ENCODE peak calls at places on chromosomes 2 and 18, in seven cellular contexts. One of them, this sample, is unnamed.

GRCh38 chr2:178827111-178827510 is 19.9 kb upstream of the TTN start:
- DNase-seq in cardiac fibroblast: no peak
- DNase-seq in NCI-H1417 treated with DMSO at 0.1 percent for 48 hours: no peak
- DNase-seq in endothelial cell: no peak
- DNase-seq in IMR-90: no peak
- DNase-seq in A172: no peak
- DNase-seq in A673: no peak
- DNase-seq in this sample: no peak

GRCh38 chr2:74239346-74239745 is 40.9 kb downstream of the MTHFD2 start:
- DNase-seq in cardiac fibroblast: no peak
- DNase-seq in NCI-H1417 treated with DMSO at 0.1 percent for 48 hours: no peak
- DNase-seq in endothelial cell: no peak
- DNase-seq in IMR-90: no peak
- DNase-seq in A172: no peak
- DNase-seq in A673: no peak
- DNase-seq in this sample: no peak

GRCh38 chr2:30481323-30481800 is 34.3 kb downstream of the LCLAT1 start:
- DNase-seq in cardiac fibroblast: no peak
- DNase-seq in NCI-H1417 treated with DMSO at 0.1 percent for 48 hours: no peak
- DNase-seq in endothelial cell: no peak
- DNase-seq in IMR-90: no peak
- DNase-seq in A172: no peak
- DNase-seq in A673: no peak
- DNase-seq in this sample: no peak

GRCh38 chr2:20766798-20767644 is 55.9 kb downstream of the LDAH start:
- DNase-seq in cardiac fibroblast: no peak
- DNase-seq in NCI-H1417 treated with DMSO at 0.1 percent for 48 hours: no peak
- DNase-seq in endothelial cell: no peak
- DNase-seq in IMR-90: no peak
- DNase-seq in A172: no peak
- DNase-seq in A673: no peak
- DNase-seq in this sample: no peak

GRCh38 chr18:3758531-3758930 is 308.6 kb downstream of the TGIF1 start:
- DNase-seq in cardiac fibroblast: peak; percentile 37
- DNase-seq in NCI-H1417 treated with DMSO at 0.1 percent for 48 hours: no peak
- DNase-seq in endothelial cell: no peak
- DNase-seq in IMR-90: peak; percentile 77
- DNase-seq in A172: peak; percentile 91
- DNase-seq in A673: peak; percentile 73
- DNase-seq in this sample: no peak

GRCh38 chr2:55097083-55097461 is 46.8 kb upstream of the RTN4 start:
- DNase-seq in cardiac fibroblast: no peak
- DNase-seq in NCI-H1417 treated with DMSO at 0.1 percent for 48 hours: no peak
- DNase-seq in endothelial cell: no peak
- DNase-seq in IMR-90: no peak
- DNase-seq in A172: no peak
- DNase-seq in A673: no peak
- DNase-seq in this sample: no peak

GRCh38 chr2:113273031-113273551 is 5.6 kb downstream of the PAX8 start:
- DNase-seq in cardiac fibroblast: peak; percentile 20
- DNase-seq in NCI-H1417 treated with DMSO at 0.1 percent for 48 hours: no peak
- DNase-seq in endothelial cell: peak; percentile 57
- DNase-seq in IMR-90: peak; percentile 47
- DNase-seq in A172: no peak
- DNase-seq in A673: peak; percentile 21
- DNase-seq in this sample: no peak

GRCh38 chr2:236787885-236788284 is 218.3 kb downstream of the ACKR3 start:
- DNase-seq in cardiac fibroblast: no peak
- DNase-seq in NCI-H1417 treated with DMSO at 0.1 percent for 48 hours: no peak
- DNase-seq in endothelial cell: no peak
- DNase-seq in IMR-90: no peak
- DNase-seq in A172: no peak
- DNase-seq in A673: no peak
- DNase-seq in this sample: no peak

GRCh38 chr18:76821875-76822509 is 365 bp upstream of the ZNF236 start:
- DNase-seq in cardiac fibroblast: peak; percentile 60
- DNase-seq in NCI-H1417 treated with DMSO at 0.1 percent for 48 hours: no peak
- DNase-seq in endothelial cell: peak; percentile 33
- DNase-seq in IMR-90: peak; percentile 35
- DNase-seq in A172: peak; percentile 6
- DNase-seq in A673: peak; percentile 57
- DNase-seq in this sample: no peak

GRCh38 chr2:218010838-218011616 is 8.2 kb upstream of the TNS1 start:
- DNase-seq in cardiac fibroblast: peak; percentile 47
- DNase-seq in NCI-H1417 treated with DMSO at 0.1 percent for 48 hours: no peak
- DNase-seq in endothelial cell: no peak
- DNase-seq in IMR-90: no peak
- DNase-seq in A172: no peak
- DNase-seq in A673: peak; percentile 90
- DNase-seq in this sample: no peak

GRCh38 chr18:9762561-9762960 is 54.5 kb downstream of the RAB31 start:
- DNase-seq in cardiac fibroblast: no peak
- DNase-seq in NCI-H1417 treated with DMSO at 0.1 percent for 48 hours: no peak
- DNase-seq in endothelial cell: no peak
- DNase-seq in IMR-90: no peak
- DNase-seq in A172: no peak
- DNase-seq in A673: no peak
- DNase-seq in this sample: no peak

GRCh38 chr2:28359222-28360065 is 33.2 kb upstream of the FOSL2 start:
- DNase-seq in cardiac fibroblast: peak; percentile 70
- DNase-seq in NCI-H1417 treated with DMSO at 0.1 percent for 48 hours: no peak
- DNase-seq in endothelial cell: no peak
- DNase-seq in IMR-90: peak; percentile 66
- DNase-seq in A172: peak; percentile 92
- DNase-seq in A673: no peak
- DNase-seq in this sample: no peak

GRCh38 chr2:200081221-200081620 is 125.8 kb downstream of the MAIP1 start:
- DNase-seq in cardiac fibroblast: no peak
- DNase-seq in NCI-H1417 treated with DMSO at 0.1 percent for 48 hours: no peak
- DNase-seq in endothelial cell: no peak
- DNase-seq in IMR-90: no peak
- DNase-seq in A172: no peak
- DNase-seq in A673: peak; percentile 5
- DNase-seq in this sample: no peak

GRCh38 chr2:239938651-239939486 is 86.3 kb downstream of the NDUFA10 start:
- DNase-seq in cardiac fibroblast: no peak
- DNase-seq in NCI-H1417 treated with DMSO at 0.1 percent for 48 hours: no peak
- DNase-seq in endothelial cell: no peak
- DNase-seq in IMR-90: no peak
- DNase-seq in A172: no peak
- DNase-seq in A673: no peak
- DNase-seq in this sample: no peak

This sample was measured in esophagus squamous epithelium.